ENCODE peak calls at places on chromosomes 7 and 10, in eight cellular contexts. Y, O, G, P, A, S, M and T are unnamed samples.

GRCh38 chr10:97687785-97688781 is 1.0 kb upstream of the AVPI1 start:
- DNase-seq in M (peak), A (no peak), P (no peak), G (no peak), Y (peak), S (peak), O (no peak), T (no peak)

GRCh38 chr7:32479574-32480200 is 10.5 kb downstream of the LSM5 start:
- DNase-seq in G (peak), A (no peak), S (peak), O (no peak), M (peak), P (peak), Y (peak), T (no peak)

GRCh38 chr10:48501226-48501625 is 103.6 kb downstream of the ARHGAP22 start:
- DNase-seq in Y (no peak), O (no peak), A (no peak), G (no peak), M (no peak), S (no peak), P (no peak), T (no peak)

GRCh38 chr7:104664648-104665047 is 336.2 kb downstream of the LHFPL3 start:
- DNase-seq in O (no peak), A (no peak), S (peak), G (no peak), Y (no peak), M (no peak), P (no peak), T (no peak)

GRCh38 chr7:5694221-5694754 is 87.2 kb downstream of the RNF216 start:
- DNase-seq in O (no peak), G (no peak), M (peak), A (no peak), S (no peak), Y (peak), P (no peak), T (no peak)

GRCh38 chr10:132441818-132442217 is 44.8 kb downstream of the PWWP2B start:
- DNase-seq in M (no peak), Y (no peak), A (no peak), O (no peak), S (no peak), P (no peak), G (no peak), T (no peak)

GRCh38 chr10:3963191-3963673 is 178.2 kb upstream of the KLF6 start:
- DNase-seq in M (no peak), G (no peak), S (no peak), Y (no peak), A (no peak), O (no peak), P (no peak), T (no peak)

GRCh38 chr10:74145133-74145532 is 5.5 kb downstream of the AP3M1 start:
- DNase-seq in G (no peak), P (no peak), S (no peak), M (peak), O (no peak), A (no peak), Y (peak), T (no peak)

GRCh38 chr7:117325836-117326235 is 3.0 kb upstream of the WNT2 start:
- DNase-seq in M (peak), Y (peak), G (no peak), A (no peak), O (no peak), S (no peak), P (no peak), T (no peak)

GRCh38 chr10:53236941-53237340 is 464.4 kb upstream of the MBL2 start:
- DNase-seq in P (no peak), O (no peak), Y (no peak), A (no peak), M (no peak), S (no peak), G (no peak), T (no peak)

GRCh38 chr7:90574136-90574819 is 21.8 kb upstream of the CDK14 start:
- DNase-seq in M (peak), O (no peak), P (no peak), S (peak), A (no peak), G (no peak), Y (no peak), T (peak)

GRCh38 chr10:132502544-132503300 is 34.9 kb upstream of the INPP5A start:
- DNase-seq in G (no peak), M (no peak), Y (no peak), O (peak), S (no peak), A (peak), P (no peak), T (no peak)

GRCh38 chr10:42781893-42782445 is 626 bp upstream of the BMS1 start:
- DNase-seq in A (no peak), G (no peak), S (no peak), O (no peak), Y (no peak), P (no peak), M (no peak), T (no peak)

GRCh38 chr7:24378871-24379608 is 95.0 kb downstream of the NPY start:
- DNase-seq in O (no peak), A (peak), S (no peak), P (no peak), Y (peak), G (no peak), M (peak), T (no peak)

GRCh38 chr7:31067491-31067890 is 15.4 kb downstream of the ADCYAP1R1 start:
- DNase-seq in M (no peak), G (no peak), Y (no peak), A (peak), S (no peak), O (no peak), P (no peak), T (no peak)

GRCh38 chr7:85135931-85136330 is 50.9 kb downstream of the SEMA3D start:
- DNase-seq in S (no peak), P (no peak), A (no peak), G (no peak), O (no peak), Y (peak), M (peak), T (no peak)

GRCh38 chr7:47846117-47846836 is 102.0 kb downstream of the PKD1L1 start:
- DNase-seq in Y (peak), O (no peak), A (no peak), S (no peak), M (peak), P (no peak), G (no peak), T (no peak)

GRCh38 chr7:72025381-72025960 is 386.7 kb downstream of the CALN1 start:
- DNase-seq in M (no peak), G (no peak), S (no peak), O (no peak), Y (no peak), P (no peak), A (no peak), T (no peak)

GRCh38 chr10:132611026-132611910 is 73.7 kb downstream of the INPP5A start:
- DNase-seq in S (no peak), M (no peak), Y (no peak), O (peak), P (no peak), G (no peak), A (peak), T (no peak)

GRCh38 chr7:101099969-101100781 is 14.9 kb downstream of the TRIM56 start:
- DNase-seq in S (peak), Y (peak), P (peak), G (no peak), A (peak), M (peak), O (peak), T (peak)

GRCh38 chr7:2698581-2699288 is 10.7 kb downstream of the AMZ1 start:
- DNase-seq in A (no peak), S (no peak), M (no peak), O (no peak), P (no peak), G (peak), Y (no peak), T (no peak)

GRCh38 chr10:29057712-29058426 is 231.0 kb upstream of the LYZL1 start:
- DNase-seq in Y (no peak), S (peak), O (no peak), P (no peak), M (peak), A (no peak), G (no peak), T (no peak)

GRCh38 chr10:6473901-6474370 is 106.1 kb downstream of the PRKCQ start:
- DNase-seq in P (no peak), G (peak), A (no peak), S (no peak), Y (peak), O (no peak), M (no peak), T (no peak)

GRCh38 chr10:50614444-50615137 is 9.2 kb downstream of the SGMS1 start:
- DNase-seq in M (no peak), P (peak), O (no peak), Y (no peak), A (no peak), S (peak), G (peak), T (no peak)

GRCh38 chr10:44587488-44588140 is 202.7 kb upstream of the CXCL12 start:
- DNase-seq in A (no peak), G (no peak), O (no peak), Y (no peak), M (no peak), P (no peak), S (no peak), T (no peak)

GRCh38 chr7:114426824-114427223 is 12.2 kb downstream of the FOXP2 start:
- DNase-seq in S (peak), G (no peak), P (peak), A (no peak), M (peak), O (no peak), Y (peak), T (no peak)

GRCh38 chr7:114431198-114431597 is 16.6 kb downstream of the FOXP2 start:
- DNase-seq in O (no peak), G (no peak), S (no peak), P (peak), Y (no peak), A (no peak), M (no peak), T (no peak)

GRCh38 chr7:114428211-114428610 is 13.6 kb downstream of the FOXP2 start:
- DNase-seq in Y (no peak), M (no peak), O (no peak), P (no peak), S (no peak), A (no peak), G (no peak), T (no peak)

GRCh38 chr7:114432627-114433026 is 18.0 kb downstream of the FOXP2 start:
- DNase-seq in S (no peak), G (no peak), A (no peak), Y (no peak), P (no peak), M (no peak), O (no peak), T (no peak)
- TF ChIP-seq CTCF in S (no peak), G (no peak), A (no peak), Y (no peak), P (no peak), M (no peak), O (no peak), T (no peak)

GRCh38 chr7:17084166-17084475 is 202.3 kb upstream of the AGR3 start:
- DNase-seq in O (no peak), P (no peak), Y (no peak), M (no peak), S (no peak), G (no peak), A (no peak), T (no peak)
- TF ChIP-seq CTCF in O (no peak), P (no peak), Y (no peak), M (no peak), S (no peak), G (no peak), A (no peak), T (no peak)

GRCh38 chr7:22427855-22428254 is 70.9 kb upstream of the RAPGEF5 start:
- DNase-seq in O (no peak), G (no peak), A (no peak), P (no peak), Y (no peak), M (no peak), S (no peak), T (no peak)

GRCh38 chr7:22429386-22429785 is 70.6 kb downstream of the STEAP1B start:
- DNase-seq in O (no peak), A (no peak), P (no peak), Y (no peak), G (no peak), M (peak), S (no peak), T (no peak)

GRCh38 chr7:22432203-22432718 is 67.7 kb downstream of the STEAP1B start:
- DNase-seq in P (no peak), M (no peak), A (no peak), Y (no peak), G (no peak), S (no peak), O (no peak), T (no peak)

GRCh38 chr7:22427122-22427503 is 70.2 kb upstream of the RAPGEF5 start:
- DNase-seq in M (no peak), G (no peak), A (no peak), O (no peak), Y (no peak), S (no peak), P (no peak), T (no peak)

GRCh38 chr7:22430457-22430856 is 69.5 kb downstream of the STEAP1B start:
- DNase-seq in A (no peak), Y (peak), G (no peak), P (no peak), M (peak), O (no peak), S (no peak), T (no peak)
- TF ChIP-seq CTCF in A (no peak), Y (no peak), G (no peak), P (no peak), M (no peak), O (no peak), S (no peak), T (no peak)

DNA sequence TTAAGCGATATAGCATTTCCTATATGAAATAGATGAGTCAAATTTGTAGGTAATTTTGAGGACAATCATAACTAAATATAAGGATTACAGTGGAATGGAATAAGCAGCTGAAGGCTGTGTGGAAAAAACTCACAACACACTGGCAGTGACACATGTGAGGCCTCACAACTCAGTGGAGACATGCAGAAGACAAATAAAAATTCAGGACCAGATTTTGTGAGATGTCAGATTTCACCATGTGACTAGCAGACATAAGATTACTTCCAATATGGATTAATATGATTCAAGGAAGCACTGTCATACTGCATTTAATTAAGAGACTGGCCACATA is 17.6 kb downstream of the ERLIN1 start:
- DNase-seq in Y (no peak), O (no peak), S (no peak), M (no peak), A (no peak), P (no peak), G (no peak), T (no peak)
- TF ChIP-seq CTCF in Y (no peak), O (no peak), S (no peak), M (no peak), A (no peak), P (no peak), G (no peak), T (no peak)

DNA sequence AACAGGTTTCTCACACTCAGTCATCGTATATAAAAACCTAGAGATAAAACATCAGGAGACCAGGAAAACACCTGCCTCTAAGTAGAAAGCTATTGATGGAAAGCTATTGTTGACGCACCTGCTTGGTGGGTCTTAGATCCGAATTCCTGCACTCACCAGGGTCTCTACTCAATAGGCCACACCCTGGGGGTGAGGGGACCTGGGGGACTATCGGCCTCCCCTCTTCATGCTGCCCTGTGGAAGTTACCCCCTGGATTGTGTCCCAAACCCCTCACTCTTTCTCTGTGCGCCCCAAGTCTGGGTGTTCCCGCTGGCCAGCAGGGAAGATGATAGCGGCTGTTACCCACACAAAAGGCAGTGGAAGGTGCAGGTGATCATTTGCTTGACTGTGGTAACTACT is 313.0 kb downstream of the WDR37 start:
- DNase-seq in G (no peak), S (peak), O (no peak), Y (no peak), P (peak), A (no peak), M (no peak), T (no peak)
- TF ChIP-seq CTCF in G (peak), S (no peak), O (no peak), Y (no peak), P (no peak), A (no peak), M (no peak), T (no peak)

DNA sequence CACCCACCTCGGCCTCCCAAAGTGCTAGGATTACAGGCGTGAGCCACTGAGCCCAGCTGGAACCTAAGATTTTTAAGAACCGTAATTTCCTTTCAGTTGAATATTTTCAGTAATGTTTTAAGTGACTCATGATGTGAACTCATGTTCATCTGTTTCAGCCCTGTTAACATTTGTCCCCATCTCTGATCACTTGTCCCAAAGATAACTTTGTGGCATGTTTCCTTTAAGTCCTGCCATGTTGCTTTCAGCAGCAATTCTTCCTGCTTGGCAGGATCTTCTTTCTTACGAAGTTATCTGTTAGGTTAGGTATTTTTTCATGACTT is 19.3 kb downstream of the ZRANB1 start:
- DNase-seq in G (no peak), P (no peak), Y (no peak), O (no peak), M (peak), S (no peak), A (no peak), T (no peak)
- TF ChIP-seq CTCF in G (no peak), P (no peak), Y (no peak), O (no peak), M (no peak), S (no peak), A (no peak), T (no peak)

GRCh38 chr10:47325303-47326291 is 3.3 kb downstream of the GDF2 start:
- DNase-seq in M (no peak), A (peak), S (no peak), Y (no peak), P (no peak), G (no peak), O (no peak), T (no peak)

GRCh38 chr10:47322300-47323061 is at the start of gene GDF2:
- DNase-seq in S (no peak), P (no peak), M (no peak), G (no peak), O (no peak), A (peak), Y (no peak), T (no peak)

GRCh38 chr10:47321521-47322195 is 596 bp upstream of the GDF2 start:
- DNase-seq in A (peak), S (no peak), O (no peak), G (no peak), Y (no peak), M (no peak), P (no peak), T (no peak)

GRCh38 chr10:47323636-47324299 is 1.5 kb downstream of the GDF2 start:
- DNase-seq in S (no peak), Y (no peak), A (peak), O (no peak), G (no peak), M (no peak), P (no peak), T (no peak)

GRCh38 chr10:47323087-47323486 is 833 bp downstream of the GDF2 start:
- DNase-seq in G (no peak), A (no peak), O (no peak), M (no peak), P (no peak), S (no peak), Y (no peak), T (no peak)
- TF ChIP-seq CTCF in G (no peak), A (no peak), O (no peak), M (no peak), P (no peak), S (no peak), Y (no peak), T (no peak)

GRCh38 chr7:27161214-27161720 is 4.1 kb downstream of the HOXA9 start:
- DNase-seq in S (no peak), Y (no peak), O (peak), M (no peak), A (peak), G (no peak), P (no peak), T (peak)
- TF ChIP-seq CTCF in S (no peak), Y (no peak), O (no peak), M (no peak), A (no peak), G (no peak), P (no peak), T (no peak)